ENCODE peak calls at places on chromosome 12, in ten cellular contexts. A is cardiac muscle cell, U is A549, G is mesenchymal stem cell, E is SK-N-SH, L is gastrocnemius medialis, O is breast epithelium, R is esophagus muscularis mucosa, Q is mammary epithelial cell, C is mesendoderm. Y is an unnamed sample.

GRCh38 chr12:51262758-51263177 is 7.4 kb downstream of the SMAGP start:
- DNase-seq in A (peak), U (peak), G (peak), E (no peak), L (no peak), O (no peak), R (no peak), Q (peak), C (peak), Y (no peak)

GRCh38 chr12:101040936-101041335 is 169.1 kb downstream of the SLC5A8 start:
- DNase-seq in A (peak), U (no peak), G (no peak), E (no peak), L (no peak), O (no peak), R (no peak), Q (no peak), C (no peak), Y (no peak)

GRCh38 chr12:121295746-121296617 is 527 bp downstream of the CAMKK2 start:
- DNase-seq in A (peak), U (peak), G (peak), E (peak), L (no peak), O (no peak), R (no peak), Q (peak), C (peak), Y (no peak)

GRCh38 chr12:38905480-38906351 is at the start of gene CPNE8:
- DNase-seq in A (peak), U (peak), G (peak), E (peak), L (peak), O (peak), R (peak), Q (peak), C (peak), Y (no peak)

GRCh38 chr12:92136021-92136735 is 9.5 kb downstream of the BTG1 start:
- DNase-seq in A (no peak), U (no peak), G (no peak), E (no peak), L (no peak), O (no peak), R (no peak), Q (no peak), C (no peak), Y (no peak)

GRCh38 chr12:130254476-130255276 is 83.0 kb upstream of the PIWIL1 start:
- DNase-seq in A (no peak), U (no peak), G (no peak), E (no peak), L (no peak), O (no peak), R (no peak), Q (no peak), C (no peak), Y (no peak)

GRCh38 chr12:126156806-126157574 is 1091.8 kb downstream of the AACS start:
- DNase-seq in A (no peak), U (no peak), G (no peak), E (peak), L (no peak), O (no peak), R (no peak), Q (no peak), C (peak), Y (no peak)

GRCh38 chr12:126069549-126070165 is 1004.4 kb downstream of the AACS start:
- DNase-seq in A (peak), U (peak), G (peak), E (peak), L (no peak), O (no peak), R (no peak), Q (peak), C (peak), Y (no peak)

GRCh38 chr12:14373202-14373601 is 7.7 kb downstream of the ATF7IP start:
- DNase-seq in A (peak), U (no peak), G (peak), E (no peak), L (no peak), O (no peak), R (no peak), Q (peak), C (no peak), Y (peak)

GRCh38 chr12:68792952-68793351 is 15.0 kb upstream of the MDM2 start:
- DNase-seq in A (peak), U (peak), G (peak), E (peak), L (no peak), O (no peak), R (no peak), Q (peak), C (peak), Y (no peak)

GRCh38 chr12:46187023-46187422 is 81.8 kb downstream of the SLC38A1 start:
- DNase-seq in A (peak), U (no peak), G (peak), E (no peak), L (no peak), O (no peak), R (no peak), Q (peak), C (no peak), Y (peak)

GRCh38 chr12:59086124-59086523 is 165.8 kb upstream of the LRIG3 start:
- DNase-seq in A (no peak), U (no peak), G (peak), E (no peak), L (no peak), O (no peak), R (no peak), Q (no peak), C (peak), Y (no peak)

GRCh38 chr12:49188205-49188915 is 520 bp downstream of the TUBA1A start:
- DNase-seq in A (peak), U (peak), G (peak), E (peak), L (peak), O (peak), R (peak), Q (peak), C (peak), Y (no peak)

GRCh38 chr12:31324116-31324844 is 1.7 kb downstream of the SINHCAF start:
- DNase-seq in A (peak), U (peak), G (peak), E (peak), L (peak), O (peak), R (peak), Q (peak), C (peak), Y (peak)

GRCh38 chr12:93061414-93062099 is 132.5 kb upstream of the EEA1 start:
- DNase-seq in A (no peak), U (no peak), G (no peak), E (no peak), L (no peak), O (no peak), R (peak), Q (no peak), C (peak), Y (no peak)

GRCh38 chr12:96220902-96221301 is 26.7 kb downstream of the ELK3 start:
- DNase-seq in A (no peak), U (no peak), G (no peak), E (no peak), L (no peak), O (no peak), R (no peak), Q (peak), C (no peak), Y (peak)

GRCh38 chr12:28925726-28926376 is 223.2 kb upstream of the FAR2 start:
- DNase-seq in A (peak), U (no peak), G (peak), E (no peak), L (no peak), O (no peak), R (no peak), Q (no peak), C (no peak), Y (no peak)

GRCh38 chr12:118297284-118297683 is 75.4 kb downstream of the TAOK3 start:
- DNase-seq in A (no peak), U (no peak), G (no peak), E (no peak), L (no peak), O (no peak), R (no peak), Q (no peak), C (no peak), Y (no peak)

GRCh38 chr12:12823811-12824210 is 10.7 kb downstream of the DDX47 start:
- DNase-seq in A (no peak), U (no peak), G (no peak), E (no peak), L (no peak), O (no peak), R (no peak), Q (peak), C (no peak), Y (no peak)

GRCh38 chr12:120529641-120530314 is 820 bp upstream of the COQ5 start:
- DNase-seq in A (peak), U (peak), G (peak), E (peak), L (no peak), O (no peak), R (no peak), Q (peak), C (peak), Y (no peak)

GRCh38 chr12:18250313-18250916 is 10.9 kb upstream of the PIK3C2G start:
- DNase-seq in A (peak), U (peak), G (peak), E (peak), L (no peak), O (no peak), R (no peak), Q (peak), C (peak), Y (no peak)

GRCh38 chr12:8035440-8036010 is 3.0 kb downstream of the FOXJ2 start:
- DNase-seq in A (no peak), U (no peak), G (peak), E (no peak), L (no peak), O (no peak), R (no peak), Q (no peak), C (peak), Y (no peak)

GRCh38 chr12:88579941-88580871 is at the start of gene KITLG:
- DNase-seq in A (peak), U (peak), G (peak), E (peak), L (peak), O (peak), R (peak), Q (peak), C (peak), Y (peak)

GRCh38 chr12:108063192-108063591 is 65.9 kb upstream of the WSCD2 start:
- DNase-seq in A (peak), U (peak), G (no peak), E (no peak), L (no peak), O (no peak), R (no peak), Q (no peak), C (peak), Y (no peak)

GRCh38 chr12:132557969-132558856 is 52.2 kb downstream of the LRCOL1 start:
- DNase-seq in A (no peak), U (no peak), G (no peak), E (no peak), L (no peak), O (no peak), R (no peak), Q (no peak), C (peak), Y (no peak)

GRCh38 chr12:5909560-5909959 is 35.5 kb downstream of the ANO2 start:
- DNase-seq in A (no peak), U (no peak), G (no peak), E (no peak), L (no peak), O (no peak), R (peak), Q (no peak), C (no peak), Y (no peak)

GRCh38 chr12:126506426-126507182 is 1441.4 kb downstream of the AACS start:
- DNase-seq in A (no peak), U (no peak), G (no peak), E (no peak), L (no peak), O (no peak), R (no peak), Q (no peak), C (no peak), Y (no peak)

GRCh38 chr12:130563322-130563721 is 152.8 kb downstream of the RIMBP2 start:
- DNase-seq in A (no peak), U (no peak), G (no peak), E (no peak), L (no peak), O (no peak), R (no peak), Q (no peak), C (no peak), Y (no peak)

GRCh38 chr12:25254271-25254880 is 3.6 kb upstream of the KRAS start:
- DNase-seq in A (no peak), U (no peak), G (peak), E (no peak), L (no peak), O (no peak), R (no peak), Q (no peak), C (no peak), Y (no peak)

GRCh38 chr12:96850676-96851075 is 56.4 kb upstream of the NEDD1 start:
- DNase-seq in A (no peak), U (no peak), G (no peak), E (no peak), L (no peak), O (no peak), R (no peak), Q (no peak), C (peak), Y (no peak)

GRCh38 chr12:72203764-72204335 is 68.3 kb upstream of the TRHDE start:
- DNase-seq in A (no peak), U (no peak), G (no peak), E (no peak), L (no peak), O (no peak), R (no peak), Q (no peak), C (no peak), Y (no peak)

GRCh38 chr12:79021021-79021420 is 156.4 kb downstream of the SYT1 start:
- DNase-seq in A (no peak), U (no peak), G (no peak), E (no peak), L (no peak), O (no peak), R (no peak), Q (no peak), C (no peak), Y (no peak)

GRCh38 chr12:117052386-117053049 is 46.7 kb downstream of the TESC start:
- DNase-seq in A (no peak), U (no peak), G (no peak), E (no peak), L (no peak), O (no peak), R (no peak), Q (no peak), C (no peak), Y (no peak)

GRCh38 chr12:127723236-127723635 is 543.7 kb upstream of the TMEM132C start:
- DNase-seq in A (no peak), U (no peak), G (no peak), E (peak), L (no peak), O (no peak), R (no peak), Q (no peak), C (peak), Y (no peak)

GRCh38 chr12:9607816-9608215 is at the start of gene KLRB1:
- DNase-seq in A (no peak), U (no peak), G (no peak), E (no peak), L (no peak), O (no peak), R (no peak), Q (no peak), C (no peak), Y (no peak)

GRCh38 chr12:105935106-105935505 is 203.6 kb downstream of the NUAK1 start:
- DNase-seq in A (peak), U (no peak), G (no peak), E (no peak), L (no peak), O (no peak), R (no peak), Q (peak), C (no peak), Y (no peak)

GRCh38 chr12:75820848-75821578 is 210.6 kb downstream of the PHLDA1 start:
- DNase-seq in A (peak), U (peak), G (no peak), E (no peak), L (peak), O (no peak), R (no peak), Q (peak), C (no peak), Y (peak)

GRCh38 chr12:26828315-26828714 is 4.7 kb downstream of the ITPR2 start:
- DNase-seq in A (no peak), U (no peak), G (no peak), E (no peak), L (no peak), O (no peak), R (no peak), Q (no peak), C (no peak), Y (no peak)

GRCh38 chr12:132588821-132589669 is 21.3 kb downstream of the LRCOL1 start:
- DNase-seq in A (no peak), U (no peak), G (peak), E (no peak), L (no peak), O (no peak), R (no peak), Q (peak), C (no peak), Y (no peak)

DNA sequence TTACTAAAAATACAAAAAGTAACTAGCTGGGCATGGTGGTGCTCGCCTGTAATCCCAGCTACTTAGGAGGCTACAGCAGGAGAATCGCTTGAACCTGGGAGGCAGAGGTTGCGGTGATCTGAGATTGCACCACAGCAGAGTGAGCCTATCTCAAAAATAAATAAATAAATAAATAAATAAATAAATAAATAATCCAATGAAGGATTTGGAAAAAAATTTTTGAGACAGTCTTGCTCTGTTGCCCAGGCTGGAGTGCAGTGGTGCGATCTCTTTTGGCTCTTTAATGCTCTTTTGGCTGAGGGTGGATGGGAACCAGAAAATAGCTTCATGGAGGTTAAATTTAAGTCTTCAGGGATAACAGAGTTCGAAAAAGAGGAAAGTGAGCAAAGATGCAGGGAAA is 11.7 kb downstream of the ATP5MC2 start:
- DNase-seq in A (no peak), U (no peak), G (no peak), E (no peak), L (no peak), O (no peak), R (no peak), Q (no peak), C (no peak), Y (no peak)
- H3K27ac ChIP-seq in A (peak), U (no peak), G (no peak), E (no peak), L (peak), O (peak), R (peak), Q (no peak), C (no peak), Y (no peak)

GRCh38 chr12:109756457-109756856 is 42.8 kb downstream of the FAM222A start:
- DNase-seq in A (no peak), U (no peak), G (no peak), E (no peak), L (no peak), O (no peak), R (no peak), Q (no peak), C (no peak), Y (no peak)

GRCh38 chr12:109753054-109753401 is 39.4 kb downstream of the FAM222A start:
- DNase-seq in A (no peak), U (no peak), G (no peak), E (peak), L (no peak), O (no peak), R (no peak), Q (no peak), C (no peak), Y (no peak)

GRCh38 chr12:109752117-109753053 is 38.8 kb downstream of the FAM222A start:
- DNase-seq in A (no peak), U (no peak), G (no peak), E (peak), L (no peak), O (peak), R (no peak), Q (no peak), C (peak), Y (no peak)

GRCh38 chr12:109757671-109758265 is 44.1 kb downstream of the FAM222A start:
- DNase-seq in A (no peak), U (no peak), G (no peak), E (peak), L (no peak), O (peak), R (no peak), Q (no peak), C (no peak), Y (no peak)

DNA sequence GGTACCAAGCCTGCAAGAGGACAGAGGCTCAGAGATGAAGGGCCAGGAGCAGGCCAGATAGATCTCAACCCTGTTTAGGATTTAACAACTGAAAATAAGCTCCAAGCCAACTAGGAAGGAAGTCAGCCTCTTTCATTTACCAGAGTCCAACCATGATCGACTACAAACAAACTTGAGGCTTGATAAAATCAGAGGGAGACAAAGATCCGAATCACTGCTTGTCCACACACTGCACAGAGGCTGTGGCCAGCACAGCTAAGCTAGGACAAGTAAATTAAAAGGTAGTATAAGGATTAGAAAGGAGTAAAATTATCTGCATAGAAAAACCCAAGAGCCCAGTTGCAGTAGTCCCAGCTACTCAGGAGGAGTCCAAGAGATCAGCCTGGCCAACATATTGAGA is 40.3 kb downstream of the FAM222A start:
- DNase-seq in A (no peak), U (no peak), G (no peak), E (peak), L (no peak), O (peak), R (no peak), Q (no peak), C (no peak), Y (no peak)
- H3K27ac ChIP-seq in A (peak), U (no peak), G (no peak), E (no peak), L (no peak), O (no peak), R (no peak), Q (no peak), C (no peak), Y (no peak)

GRCh38 chr12:104222981-104223380 is 7.4 kb downstream of the TXNRD1 start:
- DNase-seq in A (no peak), U (no peak), G (no peak), E (no peak), L (no peak), O (no peak), R (no peak), Q (no peak), C (no peak), Y (no peak)
- H3K27ac ChIP-seq in A (no peak), U (peak), G (no peak), E (no peak), L (no peak), O (no peak), R (no peak), Q (no peak), C (no peak), Y (no peak)

GRCh38 chr12:98470469-98471082 is 44.8 kb upstream of the TMPO start:
- DNase-seq in A (no peak), U (no peak), G (no peak), E (no peak), L (no peak), O (no peak), R (no peak), Q (peak), C (no peak), Y (no peak)

GRCh38 chr12:98475565-98475908 is 39.9 kb upstream of the TMPO start:
- DNase-seq in A (no peak), U (no peak), G (no peak), E (no peak), L (no peak), O (no peak), R (no peak), Q (no peak), C (no peak), Y (no peak)

GRCh38 chr12:98469108-98469507 is 46.3 kb upstream of the TMPO start:
- DNase-seq in A (no peak), U (no peak), G (no peak), E (no peak), L (no peak), O (no peak), R (no peak), Q (no peak), C (no peak), Y (no peak)

GRCh38 chr12:98466970-98467369 is 48.4 kb upstream of the TMPO start:
- DNase-seq in A (no peak), U (no peak), G (no peak), E (no peak), L (no peak), O (no peak), R (no peak), Q (no peak), C (no peak), Y (no peak)

DNA sequence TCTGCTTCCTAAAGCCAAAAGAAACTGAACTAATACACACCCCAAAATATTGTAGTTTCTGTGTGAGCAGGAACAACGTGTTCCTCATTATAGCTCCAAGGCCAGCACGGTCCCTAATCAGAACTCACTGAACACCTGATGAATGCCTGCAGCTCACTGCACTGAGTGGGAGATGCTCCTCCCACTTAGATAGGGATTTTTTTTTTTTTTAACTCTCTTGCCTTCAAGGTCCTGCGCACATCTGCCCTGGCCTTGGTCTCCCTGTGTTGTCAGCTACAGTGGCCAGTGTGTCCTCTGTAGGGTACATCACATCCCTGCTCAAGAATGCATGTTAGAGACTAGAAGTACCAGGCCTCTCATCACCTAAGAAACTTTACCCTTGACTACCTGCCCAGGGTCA is 44.3 kb upstream of the TMPO start:
- DNase-seq in A (no peak), U (no peak), G (no peak), E (no peak), L (no peak), O (no peak), R (no peak), Q (no peak), C (no peak), Y (no peak)
- H3K27ac ChIP-seq in A (no peak), U (peak), G (no peak), E (no peak), L (no peak), O (no peak), R (no peak), Q (no peak), C (no peak), Y (no peak)